ENCODE peak calls at places on chromosome 7, in nine cellular contexts. F is CD4-positive, CD25-positive, alpha-beta regulatory T cell; R is activated T-helper 1 cell treated with anti-CD3 and anti-CD28 coated beads, Interleukin-12 subunit alpha, Interleukin-12 subunit beta, Interleukin-2, Interleukin-4 antibody, amounts not matched to agents 30 ng/mL and 10 ng/mL and 1 ng/mL, durations not matched to agents 14 hours and 24 hours and 36 hours; Q is iPS-NIHi11; Z is epithelial cell of prostate; C is fibroblast of pulmonary artery; Y is posterior cingulate gyrus; P is GM03348; S is T-helper 1 cell. O is an unnamed sample.

GRCh38 chr7:83925860-83926259 is 268.7 kb downstream of the SEMA3A start:
- DNase-seq in Q (no peak), F (no peak), P (no peak), Y (no peak), Z (no peak), S (no peak), C (no peak), R (no peak), O (no peak)

GRCh38 chr7:17033245-17033644 is 151.5 kb upstream of the AGR3 start:
- DNase-seq in P (no peak), Y (no peak), Z (no peak), Q (no peak), S (no peak), C (no peak), R (no peak), F (no peak), O (no peak)

GRCh38 chr7:157401567-157402387 is 65.0 kb downstream of the DNAJB6 start:
- DNase-seq in R (no peak), C (no peak), Q (no peak), F (no peak), Y (no peak), Z (no peak), P (no peak), S (no peak), O (peak)

GRCh38 chr7:22720791-22721786 is 5.9 kb upstream of the IL6 start:
- DNase-seq in Q (no peak), C (peak), F (no peak), R (no peak), Y (no peak), Z (no peak), S (no peak), P (no peak), O (no peak)

GRCh38 chr7:35905555-35905954 is 104.7 kb downstream of the SEPTIN7 start:
- DNase-seq in R (no peak), S (no peak), Z (no peak), F (no peak), Y (no peak), P (no peak), C (peak), Q (no peak), O (peak)

GRCh38 chr7:129188372-129188891 is at the start of gene SMO:
- DNase-seq in Q (peak), S (no peak), Y (peak), P (peak), C (peak), Z (no peak), F (no peak), R (no peak), O (no peak)

GRCh38 chr7:45648671-45648995 is 74.5 kb downstream of the ADCY1 start:
- DNase-seq in P (no peak), R (no peak), C (no peak), Q (no peak), F (no peak), S (no peak), Y (no peak), Z (no peak), O (no peak)

GRCh38 chr7:114916261-114916892 is 5.5 kb upstream of the MDFIC start:
- DNase-seq in P (no peak), S (no peak), Y (no peak), R (no peak), F (peak), Z (no peak), C (no peak), Q (no peak), O (no peak)

GRCh38 chr7:106369349-106369748 is 84.6 kb upstream of the NAMPT start:
- DNase-seq in R (no peak), P (peak), C (peak), Z (no peak), Q (no peak), Y (no peak), F (no peak), S (no peak), O (peak)

GRCh38 chr7:38215734-38216670 is 38.0 kb downstream of the STARD3NL start:
- DNase-seq in Z (no peak), C (peak), S (peak), F (peak), R (peak), P (peak), Q (peak), Y (peak), O (peak)

GRCh38 chr7:29955799-29956476 is 33.7 kb downstream of the SCRN1 start:
- DNase-seq in Z (no peak), C (no peak), S (no peak), Q (no peak), R (no peak), F (peak), Y (no peak), P (no peak), O (no peak)

GRCh38 chr7:81780914-81781693 is 11.3 kb upstream of the HGF start:
- DNase-seq in Y (no peak), S (no peak), Z (no peak), C (no peak), F (no peak), Q (no peak), R (no peak), P (no peak), O (no peak)

GRCh38 chr7:111424768-111425167 is 137.5 kb downstream of the IMMP2L start:
- DNase-seq in Z (no peak), F (no peak), Y (no peak), Q (peak), C (peak), P (peak), S (no peak), R (no peak), O (peak)

GRCh38 chr7:4072161-4072925 is 609.8 kb upstream of the FOXK1 start:
- DNase-seq in P (no peak), Y (no peak), S (no peak), F (no peak), C (no peak), Z (no peak), R (no peak), Q (no peak), O (no peak)

GRCh38 chr7:961546-962400 is 7.3 kb upstream of the ADAP1 start:
- DNase-seq in Y (no peak), Z (no peak), P (no peak), R (no peak), F (no peak), Q (no peak), S (no peak), C (no peak), O (no peak)

GRCh38 chr7:51276967-51277366 is 39.6 kb downstream of the COBL start:
- DNase-seq in Q (no peak), C (no peak), P (no peak), S (no peak), R (no peak), F (no peak), Y (peak), Z (no peak), O (no peak)

GRCh38 chr7:85483205-85483604 is 296.3 kb upstream of the SEMA3D start:
- DNase-seq in C (peak), Q (no peak), S (no peak), Z (no peak), R (no peak), Y (no peak), P (peak), F (no peak), O (no peak)

GRCh38 chr7:473211-473734 is 46.4 kb downstream of the PDGFA start:
- DNase-seq in F (no peak), Q (peak), C (no peak), Z (no peak), P (no peak), R (no peak), S (no peak), Y (peak), O (no peak)

GRCh38 chr7:105399043-105399725 is 10.5 kb upstream of the SRPK2 start:
- DNase-seq in Z (no peak), P (peak), Y (no peak), F (no peak), C (peak), S (no peak), R (no peak), Q (no peak), O (peak)

GRCh38 chr7:50952544-50952943 is 169.8 kb upstream of the GRB10 start:
- DNase-seq in S (no peak), Y (no peak), R (no peak), Q (no peak), F (no peak), Z (no peak), P (no peak), C (no peak), O (no peak)